ENCODE peak calls at places on chromosomes 6 and 20, in nine cellular contexts. K, T, X, A, D, O, N, Z and V are unnamed samples.
A peak's percentile ranks its signal among the peaks of the same experiment; 100 is the strongest.

GRCh38 chr6:38570750-38571149 is 69.0 kb downstream of the BTBD9 start:
- DNase-seq in K (peak; percentile 11), T (no peak), X (no peak), A (no peak), D (no peak), O (no peak), N (no peak), Z (no peak), V (peak; percentile 26)

GRCh38 chr20:49161428-49162152 is 26.5 kb downstream of the STAU1 start:
- DNase-seq in K (no peak), T (no peak), X (no peak), A (peak; percentile 30), D (no peak), O (no peak), N (no peak), Z (no peak), V (peak; percentile 12)

GRCh38 chr6:36114798-36115408 is 15.4 kb upstream of the MAPK13 start:
- DNase-seq in K (no peak), T (no peak), X (no peak), A (no peak), D (no peak), O (no peak), N (no peak), Z (no peak), V (no peak)

GRCh38 chr6:90214461-90214860 is 82.2 kb downstream of the BACH2 start:
- DNase-seq in K (no peak), T (no peak), X (no peak), A (no peak), D (no peak), O (no peak), N (no peak), Z (no peak), V (no peak)

GRCh38 chr6:17867880-17868279 is 119.6 kb downstream of the KIF13A start:
- DNase-seq in K (no peak), T (peak; percentile 79), X (no peak), A (peak; percentile 24), D (no peak), O (no peak), N (no peak), Z (no peak), V (peak; percentile 88)

GRCh38 chr6:142013286-142013685 is 119.4 kb upstream of the GJE1 start:
- DNase-seq in K (peak; percentile 80), T (peak; percentile 79), X (no peak), A (peak; percentile 89), D (peak; percentile 37), O (no peak), N (no peak), Z (no peak), V (peak; percentile 90)

GRCh38 chr20:60037120-60037499 is 78.9 kb downstream of the CDH26 start:
- DNase-seq in K (peak; percentile 43), T (no peak), X (no peak), A (no peak), D (no peak), O (no peak), N (no peak), Z (no peak), V (peak; percentile 33)

GRCh38 chr6:143061597-143062385 is 1.1 kb downstream of the AIG1 start:
- DNase-seq in K (no peak), T (no peak), X (no peak), A (no peak), D (no peak), O (no peak), N (no peak), Z (no peak), V (no peak)

GRCh38 chr6:136500414-136500813 is 49.8 kb downstream of the MAP7 start:
- DNase-seq in K (no peak), T (no peak), X (no peak), A (no peak), D (no peak), O (no peak), N (no peak), Z (no peak), V (no peak)

GRCh38 chr6:160733045-160733646 is 31.1 kb downstream of the PLG start:
- DNase-seq in K (peak; percentile 64), T (peak; percentile 6), X (no peak), A (peak; percentile 35), D (no peak), O (no peak), N (no peak), Z (peak; percentile 18), V (peak; percentile 63)

GRCh38 chr6:27359231-27359630 is 29.3 kb upstream of the ZNF391 start:
- DNase-seq in K (no peak), T (no peak), X (no peak), A (no peak), D (no peak), O (no peak), N (no peak), Z (no peak), V (no peak)

GRCh38 chr20:63500902-63501817 is 2.3 kb upstream of the EEF1A2 start:
- DNase-seq in K (no peak), T (no peak), X (no peak), A (no peak), D (no peak), O (no peak), N (peak; percentile 61), Z (no peak), V (no peak)

GRCh38 chr6:107866606-107867301 is 42.6 kb upstream of the SCML4 start:
- DNase-seq in K (peak; percentile 67), T (peak; percentile 11), X (no peak), A (peak; percentile 34), D (no peak), O (peak; percentile 9), N (no peak), Z (no peak), V (peak; percentile 29)

GRCh38 chr6:163892814-163893561 is 478.5 kb downstream of the QKI start:
- DNase-seq in K (no peak), T (no peak), X (no peak), A (no peak), D (no peak), O (no peak), N (no peak), Z (no peak), V (no peak)

GRCh38 chr6:44238687-44239350 is 8.1 kb upstream of the HSP90AB1 start:
- DNase-seq in K (no peak), T (no peak), X (no peak), A (peak; percentile 63), D (no peak), O (no peak), N (peak; percentile 12), Z (no peak), V (no peak)

GRCh38 chr6:85917522-85917921 is 274.8 kb upstream of the SYNCRIP start:
- DNase-seq in K (no peak), T (no peak), X (no peak), A (no peak), D (no peak), O (no peak), N (no peak), Z (no peak), V (no peak)

GRCh38 chr6:7414811-7415210 is 25.2 kb downstream of the RIOK1 start:
- DNase-seq in K (no peak), T (no peak), X (no peak), A (no peak), D (peak; percentile 54), O (no peak), N (no peak), Z (no peak), V (peak; percentile 91)

GRCh38 chr6:1024587-1024986 is 287.3 kb upstream of the FOXQ1 start:
- DNase-seq in K (peak; percentile 91), T (peak; percentile 95), X (no peak), A (peak; percentile 17), D (peak; percentile 67), O (no peak), N (no peak), Z (no peak), V (peak; percentile 95)

GRCh38 chr6:2589171-2589661 is 161.5 kb downstream of the MYLK4 start:
- DNase-seq in K (no peak), T (no peak), X (no peak), A (peak; percentile 97), D (no peak), O (no peak), N (no peak), Z (no peak), V (no peak)

GRCh38 chr20:33005132-33005566 is 916 bp upstream of the SUN5 start:
- DNase-seq in K (peak; percentile 26), T (peak; percentile 0), X (no peak), A (no peak), D (no peak), O (no peak), N (no peak), Z (no peak), V (no peak)

GRCh38 chr6:64504509-64504908 is 868.9 kb downstream of the PHF3 start:
- DNase-seq in K (no peak), T (no peak), X (no peak), A (no peak), D (no peak), O (no peak), N (no peak), Z (no peak), V (no peak)

GRCh38 chr6:64507661-64508060 is 872.1 kb downstream of the PHF3 start:
- DNase-seq in K (no peak), T (no peak), X (no peak), A (no peak), D (no peak), O (no peak), N (no peak), Z (no peak), V (no peak)

GRCh38 chr6:64505312-64505711 is 869.7 kb downstream of the PHF3 start:
- DNase-seq in K (peak; percentile 30), T (no peak), X (no peak), A (no peak), D (no peak), O (no peak), N (no peak), Z (no peak), V (no peak)
- TF ChIP-seq CTCF in K (peak; percentile 67), T (peak; percentile 45), X (no peak), A (no peak), D (peak; percentile 48), O (no peak), N (no peak), Z (no peak), V (peak; percentile 25)

DNA sequence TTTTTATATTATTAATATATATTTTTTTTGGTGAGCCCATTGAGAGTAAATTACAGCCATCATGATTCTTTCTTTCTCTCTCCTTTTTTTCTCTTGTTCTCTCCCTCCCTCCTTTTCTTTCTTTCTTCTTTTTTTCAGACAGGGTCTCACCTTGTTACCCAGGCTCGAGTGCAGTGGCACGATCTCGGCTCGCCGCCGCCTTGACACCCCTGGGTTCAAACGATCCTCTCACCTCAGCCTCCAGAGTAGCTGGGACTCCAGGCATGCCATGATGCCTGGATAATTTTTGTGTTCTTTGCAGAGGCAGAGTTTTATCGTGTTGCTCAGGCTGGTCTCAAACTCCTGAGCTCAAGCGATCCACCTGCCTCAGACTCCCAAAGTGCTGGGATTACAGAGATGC is 1.6 kb downstream of the CCDC170 start:
- DNase-seq in K (no peak), T (no peak), X (no peak), A (no peak), D (no peak), O (no peak), N (no peak), Z (no peak), V (no peak)
- H3K4me3 ChIP-seq in K (no peak overlapping the region), T (no peak overlapping the region), X (no peak overlapping the region), A (no peak overlapping the region), D (no peak overlapping the region), O (no peak overlapping the region), N (peak overlapping the region; percentile 77), Z (no peak overlapping the region), V (no peak overlapping the region)

GRCh38 chr6:5398530-5398929 is 137.2 kb downstream of the FARS2 start:
- DNase-seq in K (peak; percentile 64), T (no peak), X (no peak), A (peak; percentile 56), D (no peak), O (no peak), N (no peak), Z (no peak), V (peak; percentile 61)
- TF ChIP-seq CTCF in K (peak; percentile 73), T (peak; percentile 41), X (peak; percentile 23), A (peak; percentile 65), D (peak; percentile 70), O (peak; percentile 64), N (peak; percentile 43), Z (no peak), V (peak; percentile 67)

GRCh38 chr20:61525781-61526431 is 273.8 kb downstream of the CDH4 start:
- DNase-seq in K (no peak), T (no peak), X (no peak), A (no peak), D (peak; percentile 30), O (no peak), N (no peak), Z (no peak), V (peak; percentile 10)
- H3K4me3 ChIP-seq in K (no peak overlapping the region), T (no peak overlapping the region), X (no peak overlapping the region), A (no peak overlapping the region), D (no peak overlapping the region), O (no peak overlapping the region), N (no peak overlapping the region), Z (no peak overlapping the region), V (no peak overlapping the region)